ENCODE peak calls at places on chromosomes 7 and 10, in five cellular contexts. One of them, this sample, is unnamed.
A peak's percentile ranks its signal among the peaks of the same experiment; 100 is the strongest.

GRCh38 chr10:124217906-124218769 is 124.7 kb upstream of the CHST15 start:
- DNase-seq in left lung: no peak
- DNase-seq in hepatocyte: no peak
- DNase-seq in tibial artery: no peak
- DNase-seq in naive thymus-derived CD4-positive, alpha-beta T cell: no peak
- DNase-seq in this sample: no peak

GRCh38 chr7:50470250-50471163 is 20.4 kb upstream of the FIGNL1 start:
- DNase-seq in left lung: no peak
- DNase-seq in hepatocyte: no peak
- DNase-seq in tibial artery: no peak
- DNase-seq in naive thymus-derived CD4-positive, alpha-beta T cell: no peak
- DNase-seq in this sample: no peak

GRCh38 chr10:104318810-104319684 is 19.2 kb downstream of the ITPRIP start:
- DNase-seq in left lung: peak; percentile 29
- DNase-seq in hepatocyte: peak; percentile 30
- DNase-seq in tibial artery: peak; percentile 80
- DNase-seq in naive thymus-derived CD4-positive, alpha-beta T cell: no peak
- DNase-seq in this sample: no peak

GRCh38 chr7:70775570-70776156 is 356.3 kb upstream of the GALNT17 start:
- DNase-seq in left lung: no peak
- DNase-seq in hepatocyte: no peak
- DNase-seq in tibial artery: no peak
- DNase-seq in naive thymus-derived CD4-positive, alpha-beta T cell: no peak
- DNase-seq in this sample: peak; percentile 8

GRCh38 chr7:73988197-73988596 is 39.8 kb upstream of the ELN start:
- DNase-seq in left lung: no peak
- DNase-seq in hepatocyte: no peak
- DNase-seq in tibial artery: no peak
- DNase-seq in naive thymus-derived CD4-positive, alpha-beta T cell: no peak
- DNase-seq in this sample: no peak

GRCh38 chr7:73718905-73719805 is at the start of gene STX1A:
- DNase-seq in left lung: peak; percentile 73
- DNase-seq in hepatocyte: peak; percentile 92
- DNase-seq in tibial artery: no peak
- DNase-seq in naive thymus-derived CD4-positive, alpha-beta T cell: peak; percentile 73
- DNase-seq in this sample: peak; percentile 72

GRCh38 chr7:90828601-90829000 is 232.5 kb downstream of the CDK14 start:
- DNase-seq in left lung: no peak
- DNase-seq in hepatocyte: no peak
- DNase-seq in tibial artery: no peak
- DNase-seq in naive thymus-derived CD4-positive, alpha-beta T cell: no peak
- DNase-seq in this sample: no peak

GRCh38 chr10:118523775-118524174 is 71.7 kb downstream of the PRLHR start:
- DNase-seq in left lung: no peak
- DNase-seq in hepatocyte: no peak
- DNase-seq in tibial artery: no peak
- DNase-seq in naive thymus-derived CD4-positive, alpha-beta T cell: no peak
- DNase-seq in this sample: no peak

GRCh38 chr7:116354171-116354545 is 143.8 kb downstream of the TES start:
- DNase-seq in left lung: peak; percentile 44
- DNase-seq in hepatocyte: peak; percentile 72
- DNase-seq in tibial artery: peak; percentile 75
- DNase-seq in naive thymus-derived CD4-positive, alpha-beta T cell: no peak
- DNase-seq in this sample: no peak

GRCh38 chr10:133306097-133306476 is 2.6 kb downstream of the TUBGCP2 start:
- DNase-seq in left lung: no peak
- DNase-seq in hepatocyte: no peak
- DNase-seq in tibial artery: no peak
- DNase-seq in naive thymus-derived CD4-positive, alpha-beta T cell: no peak
- DNase-seq in this sample: no peak

GRCh38 chr10:113504423-113504822 is 48.4 kb upstream of the HABP2 start:
- DNase-seq in left lung: no peak
- DNase-seq in hepatocyte: no peak
- DNase-seq in tibial artery: no peak
- DNase-seq in naive thymus-derived CD4-positive, alpha-beta T cell: no peak
- DNase-seq in this sample: no peak

GRCh38 chr10:48708144-48708543 is 23.5 kb downstream of the WDFY4 start:
- DNase-seq in left lung: no peak
- DNase-seq in hepatocyte: no peak
- DNase-seq in tibial artery: peak; percentile 51
- DNase-seq in naive thymus-derived CD4-positive, alpha-beta T cell: no peak
- DNase-seq in this sample: no peak

GRCh38 chr10:3226960-3227724 is 54.6 kb upstream of the PITRM1 start:
- DNase-seq in left lung: no peak
- DNase-seq in hepatocyte: no peak
- DNase-seq in tibial artery: no peak
- DNase-seq in naive thymus-derived CD4-positive, alpha-beta T cell: no peak
- DNase-seq in this sample: no peak

GRCh38 chr10:43963379-43963778 is 314.7 kb upstream of the ZNF32 start:
- DNase-seq in left lung: no peak
- DNase-seq in hepatocyte: no peak
- DNase-seq in tibial artery: peak; percentile 34
- DNase-seq in naive thymus-derived CD4-positive, alpha-beta T cell: no peak
- DNase-seq in this sample: no peak

GRCh38 chr10:29590598-29591415 is 44.0 kb downstream of the SVIL start:
- DNase-seq in left lung: no peak
- DNase-seq in hepatocyte: peak; percentile 58
- DNase-seq in tibial artery: no peak
- DNase-seq in naive thymus-derived CD4-positive, alpha-beta T cell: peak; percentile 63
- DNase-seq in this sample: peak; percentile 37

GRCh38 chr10:93032105-93032808 is 28.3 kb upstream of the CYP26C1 start:
- DNase-seq in left lung: no peak
- DNase-seq in hepatocyte: no peak
- DNase-seq in tibial artery: no peak
- DNase-seq in naive thymus-derived CD4-positive, alpha-beta T cell: no peak
- DNase-seq in this sample: no peak

GRCh38 chr10:92530421-92530820 is 43.5 kb downstream of the IDE start:
- DNase-seq in left lung: no peak
- DNase-seq in hepatocyte: no peak
- DNase-seq in tibial artery: no peak
- DNase-seq in naive thymus-derived CD4-positive, alpha-beta T cell: no peak
- DNase-seq in this sample: no peak

GRCh38 chr7:152674860-152675760 is 831 bp downstream of the XRCC2 start:
- DNase-seq in left lung: no peak
- DNase-seq in hepatocyte: peak; percentile 30
- DNase-seq in tibial artery: no peak
- DNase-seq in naive thymus-derived CD4-positive, alpha-beta T cell: no peak
- DNase-seq in this sample: no peak

GRCh38 chr10:794382-794956 is 105.0 kb upstream of the DIP2C start:
- DNase-seq in left lung: no peak
- DNase-seq in hepatocyte: no peak
- DNase-seq in tibial artery: peak; percentile 54
- DNase-seq in naive thymus-derived CD4-positive, alpha-beta T cell: no peak
- DNase-seq in this sample: peak; percentile 8

GRCh38 chr7:101170617-101171441 is 5.5 kb upstream of the VGF start:
- DNase-seq in left lung: no peak
- DNase-seq in hepatocyte: no peak
- DNase-seq in tibial artery: no peak
- DNase-seq in naive thymus-derived CD4-positive, alpha-beta T cell: no peak
- DNase-seq in this sample: no peak

GRCh38 chr10:78263521-78263988 is 229.9 kb downstream of the RPS24 start:
- DNase-seq in left lung: no peak
- DNase-seq in hepatocyte: no peak
- DNase-seq in tibial artery: no peak
- DNase-seq in naive thymus-derived CD4-positive, alpha-beta T cell: no peak
- DNase-seq in this sample: no peak

DNA sequence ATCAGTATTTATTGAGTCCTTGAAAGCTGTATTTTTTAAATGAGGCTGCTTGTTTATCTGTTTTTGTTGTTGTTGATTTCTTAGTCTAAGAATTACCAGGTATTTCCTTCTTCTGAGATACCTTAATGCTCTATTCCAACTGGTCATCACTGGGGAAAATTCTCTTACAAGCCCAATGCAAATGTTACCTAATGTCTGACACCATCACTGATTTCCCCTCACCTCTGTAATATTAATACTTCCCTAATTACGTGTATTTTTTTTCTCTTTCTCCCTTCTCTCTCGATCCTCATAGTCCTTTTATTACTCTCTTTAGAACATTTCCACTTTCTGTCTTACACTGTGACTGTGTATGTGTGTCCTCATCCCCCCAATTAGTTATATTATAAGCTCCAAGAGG is 13.9 kb downstream of the HDAC9 start:
- DNase-seq in left lung: no peak
- DNase-seq in hepatocyte: no peak
- DNase-seq in tibial artery: no peak
- DNase-seq in naive thymus-derived CD4-positive, alpha-beta T cell: no peak
- DNase-seq in this sample: no peak
- H3K4me1 ChIP-seq in left lung: no peaks in the 10 kb centered on the region
- H3K4me1 ChIP-seq in hepatocyte: no peaks in the 10 kb centered on the region
- H3K4me1 ChIP-seq in tibial artery: peaks cover 74% of the 10 kb centered on the region
- H3K4me1 ChIP-seq in naive thymus-derived CD4-positive, alpha-beta T cell: no peaks in the 10 kb centered on the region
- H3K4me1 ChIP-seq in this sample: no peaks in the 10 kb centered on the region

GRCh38 chr10:102484021-102484420 is 18.5 kb downstream of the ACTR1A start:
- DNase-seq in left lung: peak; percentile 19
- DNase-seq in hepatocyte: no peak
- DNase-seq in tibial artery: no peak
- DNase-seq in naive thymus-derived CD4-positive, alpha-beta T cell: no peak
- DNase-seq in this sample: no peak

GRCh38 chr10:102485093-102485785 is 17.3 kb downstream of the ACTR1A start:
- DNase-seq in left lung: peak; percentile 30
- DNase-seq in hepatocyte: no peak
- DNase-seq in tibial artery: no peak
- DNase-seq in naive thymus-derived CD4-positive, alpha-beta T cell: no peak
- DNase-seq in this sample: no peak

GRCh38 chr10:102479651-102480050 is 22.9 kb downstream of the ACTR1A start:
- DNase-seq in left lung: no peak
- DNase-seq in hepatocyte: no peak
- DNase-seq in tibial artery: no peak
- DNase-seq in naive thymus-derived CD4-positive, alpha-beta T cell: no peak
- DNase-seq in this sample: no peak

GRCh38 chr10:102476466-102477141 is 25.3 kb upstream of the C10orf95 start:
- DNase-seq in left lung: peak; percentile 71
- DNase-seq in hepatocyte: no peak
- DNase-seq in tibial artery: no peak
- DNase-seq in naive thymus-derived CD4-positive, alpha-beta T cell: peak; percentile 22
- DNase-seq in this sample: no peak

DNA sequence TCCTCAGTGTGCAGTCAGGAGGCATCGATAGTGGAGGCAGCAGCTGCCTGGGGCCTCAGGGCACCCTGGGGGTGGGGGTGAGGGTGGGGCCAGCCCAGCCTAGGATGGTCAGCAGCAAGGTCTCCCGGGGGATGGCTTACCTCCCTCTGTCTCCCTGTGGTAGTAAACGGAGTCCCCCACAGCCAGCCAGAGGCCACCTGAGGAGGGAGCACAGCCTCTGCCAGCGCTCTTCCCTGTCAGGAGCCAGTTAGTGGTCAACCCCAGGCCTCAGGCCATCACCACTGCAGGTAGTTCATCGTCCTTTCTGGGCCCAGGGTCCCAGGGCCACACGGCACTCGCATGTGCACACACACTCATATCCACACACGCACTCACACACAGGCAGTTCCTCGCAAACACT is 22.1 kb downstream of the ACTR1A start:
- DNase-seq in left lung: no peak
- DNase-seq in hepatocyte: no peak
- DNase-seq in tibial artery: no peak
- DNase-seq in naive thymus-derived CD4-positive, alpha-beta T cell: no peak
- DNase-seq in this sample: no peak
- H3K36me3 ChIP-seq in left lung: peaks cover 3% of the 10 kb centered on the region
- H3K36me3 ChIP-seq in hepatocyte: no peaks in the 10 kb centered on the region
- H3K36me3 ChIP-seq in tibial artery: peaks cover 63% of the 10 kb centered on the region
- H3K36me3 ChIP-seq in naive thymus-derived CD4-positive, alpha-beta T cell: peaks cover 22% of the 10 kb centered on the region
- H3K36me3 ChIP-seq in this sample: peaks cover 30% of the 10 kb centered on the region

GRCh38 chr7:26199301-26200112 is 1.0 kb downstream of the HNRNPA2B1 start:
- DNase-seq in left lung: peak; percentile 64
- DNase-seq in hepatocyte: peak; percentile 77
- DNase-seq in tibial artery: peak; percentile 84
- DNase-seq in naive thymus-derived CD4-positive, alpha-beta T cell: no peak
- DNase-seq in this sample: peak; percentile 69

GRCh38 chr7:26200113-26200443 is 468 bp downstream of the HNRNPA2B1 start:
- DNase-seq in left lung: peak; percentile 73
- DNase-seq in hepatocyte: peak; percentile 86
- DNase-seq in tibial artery: peak; percentile 84
- DNase-seq in naive thymus-derived CD4-positive, alpha-beta T cell: peak; percentile 86
- DNase-seq in this sample: peak; percentile 67

GRCh38 chr7:26202019-26202985 is 757 bp downstream of the CBX3 start:
- DNase-seq in left lung: no peak
- DNase-seq in hepatocyte: peak; percentile 79
- DNase-seq in tibial artery: no peak
- DNase-seq in naive thymus-derived CD4-positive, alpha-beta T cell: no peak
- DNase-seq in this sample: peak; percentile 49

GRCh38 chr7:26201261-26202018 is at the start of gene CBX3:
- DNase-seq in left lung: peak; percentile 93
- DNase-seq in hepatocyte: peak; percentile 94
- DNase-seq in tibial artery: peak; percentile 95
- DNase-seq in naive thymus-derived CD4-positive, alpha-beta T cell: peak; percentile 90
- DNase-seq in this sample: peak; percentile 84

DNA sequence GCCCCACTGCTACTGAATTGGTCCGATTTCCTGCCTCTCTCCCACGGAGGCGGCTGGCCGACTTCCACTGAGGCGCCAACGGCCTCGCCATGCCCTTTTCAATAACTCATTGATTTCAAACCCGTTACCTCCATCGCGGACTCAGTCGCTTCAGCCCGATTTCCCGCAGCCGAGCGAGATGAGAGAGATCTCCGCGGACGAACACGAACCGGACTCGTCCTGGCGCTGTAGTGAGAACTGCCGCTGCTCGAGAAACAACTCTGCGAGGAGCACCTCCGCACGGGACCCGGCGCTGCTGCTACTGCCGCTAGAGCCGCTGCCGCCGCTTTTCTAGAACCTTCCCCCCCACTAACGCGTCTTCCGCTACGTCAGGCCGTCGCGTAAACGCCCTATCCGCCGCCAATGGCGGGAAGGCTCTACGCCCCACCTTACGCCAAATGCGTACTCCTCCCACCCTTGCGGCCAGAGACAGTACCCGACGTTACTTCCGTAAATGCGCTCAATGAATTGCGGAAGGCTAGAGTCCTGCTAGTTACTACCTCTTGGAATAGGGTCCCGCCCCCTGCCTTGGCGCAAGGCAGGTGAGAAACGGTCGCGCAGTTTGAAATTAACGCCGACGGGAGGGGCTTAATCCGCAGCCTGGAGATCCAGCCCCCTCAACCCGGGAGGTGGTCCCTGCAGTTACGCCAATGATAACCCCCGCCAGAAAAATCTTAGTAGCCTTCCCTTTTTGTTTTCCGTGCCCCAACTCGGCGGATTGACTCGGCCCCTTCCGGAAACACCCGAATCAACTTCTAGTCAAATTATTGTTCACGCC is at the start of gene HNRNPA2B1:
- DNase-seq in left lung: peak; percentile 97
- DNase-seq in hepatocyte: peak; percentile 98
- DNase-seq in tibial artery: peak; percentile 98
- DNase-seq in naive thymus-derived CD4-positive, alpha-beta T cell: peak; percentile 99
- DNase-seq in this sample: peak; percentile 98
- H3K4me1 ChIP-seq in left lung: peaks cover 38% of the 10 kb centered on the region
- H3K4me1 ChIP-seq in hepatocyte: peaks cover 36% of the 10 kb centered on the region
- H3K4me1 ChIP-seq in tibial artery: peaks cover 50% of the 10 kb centered on the region
- H3K4me1 ChIP-seq in naive thymus-derived CD4-positive, alpha-beta T cell: peaks cover 27% of the 10 kb centered on the region
- H3K4me1 ChIP-seq in this sample: peaks cover 2% of the 10 kb centered on the region

DNA sequence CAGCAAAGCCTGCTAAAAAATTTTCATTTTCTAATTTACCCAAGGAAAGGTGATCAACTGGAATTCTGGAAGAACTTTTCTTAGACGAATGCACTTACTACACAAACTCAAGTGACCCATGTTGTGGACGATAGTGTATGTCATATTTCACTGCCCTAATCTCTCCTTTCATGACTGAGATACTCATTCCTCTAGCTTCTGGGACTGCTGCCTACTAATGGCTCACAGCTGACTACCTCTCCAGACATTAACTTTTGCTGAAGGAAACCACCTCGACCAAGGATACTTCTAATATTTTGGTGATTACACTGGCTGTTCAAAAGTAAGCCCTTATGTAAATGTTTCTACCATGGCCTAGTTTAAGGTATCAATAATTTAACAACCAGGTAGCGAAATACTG is 959.9 kb upstream of the GHITM start:
- DNase-seq in left lung: no peak
- DNase-seq in hepatocyte: no peak
- DNase-seq in tibial artery: no peak
- DNase-seq in naive thymus-derived CD4-positive, alpha-beta T cell: no peak
- DNase-seq in this sample: no peak
- H3K36me3 ChIP-seq in left lung: no peaks in the 10 kb centered on the region
- H3K36me3 ChIP-seq in hepatocyte: no peaks in the 10 kb centered on the region
- H3K36me3 ChIP-seq in tibial artery: no peaks in the 10 kb centered on the region
- H3K36me3 ChIP-seq in naive thymus-derived CD4-positive, alpha-beta T cell: no peaks in the 10 kb centered on the region
- H3K36me3 ChIP-seq in this sample: no peaks in the 10 kb centered on the region